ENCODE peak calls at places on chromosome 7, in five cellular contexts. O is H1, L is tibial artery, B is upper lobe of right lung, H is GM23338. U is an unnamed sample. For H3K4me1, the result is how much of the 10 kb centered on the place peaks cover.

GRCh38 chr7:127089146-127089545 is 163.6 kb downstream of the GRM8 start:
- DNase-seq in O (no peak), L (no peak), B (no peak), H (no peak), U (no peak)

GRCh38 chr7:40219917-40220316 is 85.1 kb downstream of the SUGCT start:
- DNase-seq in O (no peak), L (no peak), B (no peak), H (no peak), U (no peak)

GRCh38 chr7:151806204-151806603 is 70.7 kb downstream of the PRKAG2 start:
- DNase-seq in O (no peak), L (no peak), B (peak), H (no peak), U (no peak)

GRCh38 chr7:136956232-136956631 is 87.8 kb downstream of the CHRM2 start:
- DNase-seq in O (no peak), L (no peak), B (no peak), H (no peak), U (no peak)

GRCh38 chr7:104267701-104268368 is 60.0 kb upstream of the ORC5 start:
- DNase-seq in O (no peak), L (no peak), B (no peak), H (peak), U (no peak)

GRCh38 chr7:5143935-5144903 is 45.8 kb upstream of the WIPI2 start:
- DNase-seq in O (no peak), L (no peak), B (no peak), H (peak), U (peak)

GRCh38 chr7:26655761-26656160 is 208.6 kb downstream of the SKAP2 start:
- DNase-seq in O (no peak), L (no peak), B (no peak), H (no peak), U (no peak)

GRCh38 chr7:27901028-27901760 is 161.2 kb downstream of the TAX1BP1 start:
- DNase-seq in O (no peak), L (no peak), B (no peak), H (no peak), U (no peak)

GRCh38 chr7:138880881-138881577 is 83.0 kb upstream of the ATP6V0A4 start:
- DNase-seq in O (no peak), L (peak), B (no peak), H (no peak), U (no peak)

GRCh38 chr7:152568972-152569371 is 107.0 kb downstream of the XRCC2 start:
- DNase-seq in O (no peak), L (no peak), B (peak), H (peak), U (no peak)

GRCh38 chr7:124250297-124251034 is 217.6 kb upstream of the TMEM229A start:
- DNase-seq in O (no peak), L (no peak), B (no peak), H (no peak), U (no peak)

GRCh38 chr7:68629-69028 is 123.7 kb upstream of the FAM20C start:
- DNase-seq in O (no peak), L (no peak), B (no peak), H (peak), U (no peak)

GRCh38 chr7:148380581-148381419 is 209.8 kb upstream of the C7orf33 start:
- DNase-seq in O (no peak), L (no peak), B (no peak), H (peak), U (no peak)

GRCh38 chr7:106704000-106704840 is 43.3 kb upstream of the CCDC71L start:
- DNase-seq in O (no peak), L (no peak), B (no peak), H (no peak), U (peak)

GRCh38 chr7:152467225-152467624 is 31.4 kb upstream of the KMT2C start:
- DNase-seq in O (no peak), L (no peak), B (no peak), H (no peak), U (no peak)

GRCh38 chr7:114419441-114420107 is 5.0 kb downstream of the FOXP2 start:
- DNase-seq in O (no peak), L (no peak), B (no peak), H (no peak), U (no peak)
- H3K4me1 ChIP-seq in O (under half), L (under half), B (under half), H (under half), U (under half)

DNA sequence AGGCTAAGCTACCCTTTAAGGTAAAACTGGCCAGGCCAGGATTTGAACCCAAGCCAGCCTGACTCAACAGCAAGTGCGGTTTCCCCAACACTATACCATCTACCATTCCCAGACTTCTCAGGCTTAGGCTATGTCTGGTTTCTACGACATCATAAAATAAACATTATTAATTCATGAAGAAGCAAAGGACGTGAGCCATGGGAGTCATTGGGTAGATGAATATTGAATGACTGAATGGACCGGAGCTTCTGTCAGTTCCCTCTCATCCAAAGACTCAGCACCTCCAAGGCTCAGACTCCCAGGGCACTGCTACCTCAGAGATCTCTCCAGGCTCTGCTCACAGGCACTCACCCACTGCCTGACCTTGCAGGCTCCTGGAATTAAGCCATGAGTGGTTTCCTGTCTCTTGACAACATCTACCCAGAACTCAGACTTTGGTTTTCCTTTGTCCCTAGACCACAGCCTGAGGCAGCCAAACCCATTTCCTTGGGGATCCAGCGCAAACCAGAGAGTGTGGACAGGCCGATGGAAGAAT is 64.6 kb upstream of the STEAP1B start:
- DNase-seq in O (no peak), L (no peak), B (no peak), H (no peak), U (no peak)
- H3K27ac ChIP-seq in O (no peak), L (no peak), B (no peak), H (no peak), U (no peak)

GRCh38 chr7:37924399-37924798 is 4.0 kb downstream of the EPDR1 start:
- DNase-seq in O (no peak), L (no peak), B (no peak), H (no peak), U (no peak)

GRCh38 chr7:37925620-37926019 is 5.2 kb downstream of the EPDR1 start:
- DNase-seq in O (no peak), L (no peak), B (no peak), H (no peak), U (no peak)

GRCh38 chr7:37921340-37921805 is 933 bp downstream of the EPDR1 start:
- DNase-seq in O (no peak), L (peak), B (no peak), H (peak), U (no peak)

GRCh38 chr7:37921876-37922275 is 1.4 kb downstream of the EPDR1 start:
- DNase-seq in O (no peak), L (no peak), B (no peak), H (no peak), U (no peak)

GRCh38 chr7:37923996-37924395 is 3.6 kb downstream of the EPDR1 start:
- DNase-seq in O (no peak), L (no peak), B (no peak), H (no peak), U (no peak)
- H3K4me3 ChIP-seq in O (no peak), L (no peak), B (no peak), H (no peak), U (no peak)

GRCh38 chr7:131108212-131108980 is 219.3 kb upstream of the MKLN1 start:
- DNase-seq in O (no peak), L (no peak), B (no peak), H (no peak), U (peak)

GRCh38 chr7:131111081-131111576 is 216.5 kb upstream of the MKLN1 start:
- DNase-seq in O (no peak), L (no peak), B (no peak), H (no peak), U (no peak)

GRCh38 chr7:131109011-131109756 is 218.5 kb upstream of the MKLN1 start:
- DNase-seq in O (no peak), L (no peak), B (no peak), H (no peak), U (no peak)

GRCh38 chr7:131110294-131111080 is 217.2 kb upstream of the MKLN1 start:
- DNase-seq in O (no peak), L (peak), B (no peak), H (peak), U (peak)

DNA sequence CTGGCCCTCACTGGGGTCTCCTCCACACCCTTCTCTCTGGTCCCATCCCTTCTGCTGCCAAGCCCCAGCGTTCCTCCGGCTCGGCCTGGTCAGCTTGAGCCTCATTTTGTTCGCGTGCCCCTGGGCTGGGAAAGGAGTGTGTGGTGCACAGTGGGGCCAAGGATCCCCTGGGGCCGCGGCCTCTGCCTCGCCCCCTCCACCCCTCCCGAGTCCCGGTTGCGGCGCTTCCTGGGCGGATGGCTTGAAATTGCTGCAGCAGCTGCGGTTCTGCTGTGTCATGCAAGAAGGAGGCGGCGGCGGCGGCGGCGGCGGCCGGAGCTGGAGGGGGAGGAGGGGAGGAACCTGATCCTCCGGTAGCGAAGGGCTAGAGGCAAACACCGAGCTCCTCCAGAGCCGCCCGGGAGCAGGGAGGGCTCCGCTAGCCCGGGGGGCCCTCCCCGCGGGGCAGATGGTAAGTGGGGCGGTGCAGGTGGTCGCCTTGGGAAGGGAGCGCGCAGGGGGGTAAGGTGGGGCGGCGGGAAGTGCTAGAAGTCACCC is 217.9 kb upstream of the MKLN1 start:
- DNase-seq in O (no peak), L (peak), B (peak), H (peak), U (peak)
- H3K4me1 ChIP-seq in O (under half), L (under half), B (under half), H (under half), U (under half)

GRCh38 chr7:24743471-24743870 is 13.8 kb downstream of the GSDME start:
- DNase-seq in O (no peak), L (no peak), B (no peak), H (no peak), U (no peak)
- H3K27ac ChIP-seq in O (no peak), L (no peak), B (no peak), H (no peak), U (no peak)

GRCh38 chr7:157077986-157078644 is 60.6 kb upstream of the UBE3C start:
- DNase-seq in O (no peak), L (no peak), B (no peak), H (peak), U (no peak)
- H3K4me3 ChIP-seq in O (peak), L (no peak), B (no peak), H (peak), U (no peak)

GRCh38 chr7:23597064-23597907 is at the start of gene CCDC126:
- DNase-seq in O (peak), L (peak), B (peak), H (peak), U (peak)
- H3K4me1 ChIP-seq in O (under half), L (under half), B (under half), H (under half), U (under half)